ENCODE peak calls at places on chromosomes 11 and 22, in five cellular contexts. S is GM23338, D is psoas muscle, E is PC-3, K is fibroblast of lung. X is an unnamed sample.

GRCh38 chr22:45553333-45554039 is 50.8 kb downstream of the FBLN1 start:
- DNase-seq in S (peak; percentile 90), D (peak; percentile 86), E (peak; percentile 80), K (peak; percentile 87), X (peak; percentile 86)

GRCh38 chr11:1733716-1734351 is 16.6 kb downstream of the IFITM10 start:
- DNase-seq in S (no peak), D (no peak), E (no peak), K (no peak), X (no peak)

GRCh38 chr11:118918128-118918685 is 7.5 kb downstream of the BCL9L start:
- DNase-seq in S (peak; percentile 85), D (peak; percentile 94), E (peak; percentile 92), K (peak; percentile 89), X (peak; percentile 65)

GRCh38 chr11:93743316-93743715 is 1.8 kb downstream of the C11orf54 start:
- DNase-seq in S (no peak), D (no peak), E (no peak), K (no peak), X (no peak)

GRCh38 chr11:66080055-66080817 is 10.2 kb downstream of the PACS1 start:
- DNase-seq in S (no peak), D (no peak), E (peak; percentile 87), K (peak; percentile 81), X (peak; percentile 69)

GRCh38 chr11:58577441-58578135 is 1.3 kb upstream of the ZFP91 start:
- DNase-seq in S (no peak), D (peak; percentile 74), E (peak; percentile 82), K (peak; percentile 97), X (peak; percentile 46)

GRCh38 chr11:91091564-91091963 is 868.7 kb upstream of the CHORDC1 start:
- DNase-seq in S (no peak), D (no peak), E (no peak), K (no peak), X (no peak)

GRCh38 chr11:67279589-67280340 is 9.3 kb upstream of the ANKRD13D start:
- DNase-seq in S (no peak), D (peak; percentile 43), E (no peak), K (no peak), X (no peak)

GRCh38 chr11:69398529-69399492 is 82.7 kb upstream of the LINC01488 start:
- DNase-seq in S (peak; percentile 33), D (peak; percentile 45), E (no peak), K (peak; percentile 72), X (no peak)

GRCh38 chr11:120854988-120855387 is 168.9 kb upstream of the TBCEL start:
- DNase-seq in S (no peak), D (no peak), E (no peak), K (no peak), X (no peak)

GRCh38 chr11:66126064-66126463 is 56.0 kb downstream of the PACS1 start:
- DNase-seq in S (no peak), D (no peak), E (no peak), K (no peak), X (no peak)

GRCh38 chr11:813037-813436 is 3.3 kb downstream of the RPLP2 start:
- DNase-seq in S (no peak), D (no peak), E (no peak), K (no peak), X (no peak)

GRCh38 chr22:50587407-50587806 is 4.8 kb upstream of the CHKB start:
- DNase-seq in S (no peak), D (no peak), E (no peak), K (no peak), X (no peak)

GRCh38 chr22:19197997-19198865 is 19.7 kb upstream of the SLC25A1 start:
- DNase-seq in S (no peak), D (peak; percentile 42), E (no peak), K (no peak), X (no peak)

DNA sequence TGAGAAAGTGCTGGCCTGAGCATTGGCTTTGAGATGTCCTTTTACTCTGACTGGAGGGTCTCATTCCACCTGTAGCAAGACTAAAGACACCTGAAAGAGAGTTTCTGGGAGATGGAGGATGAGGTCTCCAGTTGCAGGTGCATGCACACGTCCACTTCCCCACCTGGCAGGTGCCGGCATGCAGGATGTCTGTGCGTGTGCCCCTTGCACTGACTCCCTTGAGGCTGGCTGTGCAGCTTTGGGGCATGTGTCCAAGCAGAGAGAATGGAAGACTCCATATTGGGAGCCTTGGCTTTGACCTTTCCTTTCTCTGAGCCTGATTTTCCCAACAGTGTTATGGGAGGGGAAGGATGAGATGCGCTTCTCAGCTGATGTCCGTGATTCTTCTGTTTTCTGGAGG is 44.0 kb upstream of the TUB start:
- DNase-seq in S (no peak), D (no peak), E (no peak), K (no peak), X (no peak)
- H3K4me1 ChIP-seq in S (peaks cover 9% of the 10 kb centered on the region), D (no peaks in the 10 kb centered on the region), E (no peaks in the 10 kb centered on the region), K (peaks cover 2% of the 10 kb centered on the region), X (no peaks in the 10 kb centered on the region)

DNA sequence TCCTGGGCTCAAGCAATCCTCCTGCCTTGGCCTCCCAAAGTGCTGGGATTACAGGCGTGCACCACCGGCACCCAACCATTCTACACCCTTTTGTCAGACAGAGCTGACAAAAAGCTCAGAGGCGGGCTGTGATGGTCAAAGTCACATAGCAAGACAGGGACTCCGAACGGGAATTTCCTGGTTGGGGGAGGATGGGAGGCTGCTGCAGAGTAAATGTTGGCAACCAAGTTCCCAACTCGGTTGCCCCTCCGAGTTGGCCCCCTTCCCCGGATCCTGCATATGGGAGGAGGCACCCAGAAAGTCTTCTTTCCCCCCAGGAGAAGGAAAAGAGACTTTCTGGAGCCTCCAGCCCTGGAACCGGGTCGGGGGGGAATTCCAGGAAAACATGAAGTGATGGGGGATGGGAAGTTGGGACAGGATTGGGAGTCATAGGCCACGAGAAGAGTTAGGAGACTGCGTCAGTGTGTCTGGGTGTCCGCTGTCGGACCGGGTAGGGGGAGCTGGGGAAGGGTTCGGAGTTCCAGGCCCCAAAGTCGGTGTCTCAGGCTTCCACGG is 640 bp downstream of the SELENOM start:
- DNase-seq in S (peak; percentile 39), D (no peak), E (no peak), K (peak; percentile 39), X (no peak)
- H3K27ac ChIP-seq in S (no peak overlapping the region), D (peak overlapping the region; percentile 89), E (no peak overlapping the region), K (peak overlapping the region; percentile 99), X (no peak overlapping the region)

GRCh38 chr11:47388697-47389576 is 10.6 kb upstream of the SPI1 start:
- DNase-seq in S (no peak), D (no peak), E (no peak), K (no peak), X (no peak)
- H3K4me1 ChIP-seq in S (no peaks in the 10 kb centered on the region), D (peaks cover 8% of the 10 kb centered on the region), E (no peaks in the 10 kb centered on the region), K (peaks cover 4% of the 10 kb centered on the region), X (no peaks in the 10 kb centered on the region)

DNA sequence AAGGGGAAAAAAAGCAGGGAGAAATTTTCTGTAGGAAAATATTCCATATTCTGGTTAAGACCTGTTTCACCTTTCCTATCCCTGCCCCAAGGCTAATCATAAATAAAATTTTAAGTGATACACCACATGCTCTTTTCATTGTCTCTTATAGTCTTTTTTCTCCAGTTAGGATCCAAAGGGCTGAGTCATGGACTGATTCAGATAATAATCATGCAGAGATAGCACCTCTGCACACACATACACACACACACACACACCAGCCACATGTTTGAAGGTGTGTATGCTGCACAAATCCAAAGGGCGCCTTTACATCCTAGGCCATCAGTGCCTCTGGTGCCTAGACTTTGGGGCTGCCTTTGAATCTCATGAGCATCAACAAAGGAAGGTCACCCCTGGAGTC is 35.5 kb upstream of the CWF19L2 start:
- DNase-seq in S (no peak), D (no peak), E (peak; percentile 97), K (peak; percentile 73), X (peak; percentile 13)
- H3K27ac ChIP-seq in S (no peak overlapping the region), D (no peak overlapping the region), E (peak overlapping the region; percentile 0), K (no peak overlapping the region), X (no peak overlapping the region)

GRCh38 chr11:94800394-94800793 is 32.2 kb downstream of the AMOTL1 start:
- DNase-seq in S (no peak), D (no peak), E (no peak), K (peak; percentile 24), X (no peak)

GRCh38 chr11:94801866-94802460 is 33.8 kb downstream of the AMOTL1 start:
- DNase-seq in S (no peak), D (peak; percentile 71), E (no peak), K (no peak), X (no peak)

GRCh38 chr11:94796863-94797262 is 28.7 kb downstream of the AMOTL1 start:
- DNase-seq in S (no peak), D (no peak), E (peak; percentile 43), K (peak; percentile 22), X (no peak)

GRCh38 chr11:94802501-94802900 is 34.3 kb downstream of the AMOTL1 start:
- DNase-seq in S (no peak), D (no peak), E (no peak), K (no peak), X (no peak)

DNA sequence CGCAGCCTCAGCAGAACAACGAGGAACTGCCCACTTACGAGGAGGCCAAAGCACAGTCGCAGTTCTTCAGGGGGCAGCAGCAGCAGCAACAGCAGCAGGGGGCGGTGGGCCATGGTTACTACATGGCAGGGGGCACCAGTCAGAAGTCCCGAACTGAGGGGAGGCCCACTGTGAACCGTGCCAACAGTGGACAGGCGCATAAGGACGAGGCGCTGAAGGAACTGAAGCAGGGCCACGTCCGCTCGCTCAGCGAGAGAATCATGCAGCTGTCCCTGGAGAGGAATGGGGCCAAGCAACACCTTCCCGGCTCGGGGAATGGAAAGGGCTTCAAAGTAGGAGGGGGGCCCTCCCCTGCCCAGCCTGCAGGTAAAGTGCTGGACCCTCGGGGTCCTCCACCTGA is 31.6 kb downstream of the AMOTL1 start:
- DNase-seq in S (no peak), D (peak; percentile 56), E (no peak), K (no peak), X (no peak)
- H3K4me1 ChIP-seq in S (no peaks in the 10 kb centered on the region), D (peaks cover 95% of the 10 kb centered on the region), E (peaks cover 26% of the 10 kb centered on the region), K (peaks cover 8% of the 10 kb centered on the region), X (peaks cover 15% of the 10 kb centered on the region)